ENCODE peak calls at places on chromosomes 3 and 15, in four cellular contexts. A, B, J and R are unnamed samples.

GRCh38 chr15:60918234-60918964 is 310.7 kb downstream of the RORA start:
- DNase-seq in A (no peak), B (no peak), J (no peak), R (no peak)

GRCh38 chr3:62956411-62956810 is 81.2 kb upstream of the CADPS start:
- DNase-seq in A (no peak), J (no peak), B (no peak), R (no peak)

GRCh38 chr15:69193948-69194827 is 33.8 kb downstream of the GLCE start:
- DNase-seq in J (no peak), B (no peak), A (peak; percentile 67), R (no peak)

GRCh38 chr3:10055097-10055496 is 28.9 kb downstream of the FANCD2 start:
- DNase-seq in A (no peak), J (no peak), B (no peak), R (no peak)

GRCh38 chr3:169996063-169996462 is 29.5 kb downstream of the SEC62 start:
- DNase-seq in J (no peak), A (no peak), B (no peak), R (no peak)

GRCh38 chr3:155995525-155996370 is 124.6 kb upstream of the KCNAB1 start:
- DNase-seq in J (no peak), B (peak; percentile 59), A (peak; percentile 85), R (no peak)

GRCh38 chr3:72247645-72248388 is 462.9 kb upstream of the PROK2 start:
- DNase-seq in J (no peak), A (no peak), B (no peak), R (no peak)

GRCh38 chr3:65672876-65673815 is 365.6 kb downstream of the MAGI1 start:
- DNase-seq in A (peak; percentile 75), B (peak; percentile 59), J (peak; percentile 56), R (no peak)

GRCh38 chr3:131386429-131386926 is 4.9 kb downstream of the NUDT16 start:
- DNase-seq in J (peak; percentile 88), A (peak; percentile 64), B (no peak), R (peak; percentile 82)

GRCh38 chr15:71508081-71508682 is 302.2 kb upstream of the NR2E3 start:
- DNase-seq in J (no peak), A (no peak), B (no peak), R (no peak)

GRCh38 chr3:17091895-17092294 is 207.1 kb downstream of the PLCL2 start:
- DNase-seq in J (no peak), B (no peak), A (peak; percentile 13), R (no peak)

GRCh38 chr3:185631108-185631507 is 45.0 kb downstream of the SENP2 start:
- DNase-seq in J (no peak), A (peak; percentile 51), B (no peak), R (no peak)

GRCh38 chr15:82850731-82851130 is 41.3 kb downstream of the WHAMM start:
- DNase-seq in J (no peak), A (no peak), B (no peak), R (no peak)